ENCODE peak calls at places on chromosomes 11 and 22, in five cellular contexts. One of them, this sample, is unnamed.

GRCh38 chr11:35232961-35233360 is 94.0 kb downstream of the CD44 start:
- DNase-seq in IMR-90: peak
- DNase-seq in stimulated activated CD4-positive, alpha-beta T cell treated with anti-CD3 and anti-CD28 coated beads, Interleukin-1b, Interleukin-23, amount 100 ng/mL, for 24 hours: no peak
- DNase-seq in SK-N-DZ: no peak
- DNase-seq in H1: no peak
- DNase-seq in this sample: no peak

GRCh38 chr11:62680825-62681240 is 2.0 kb upstream of the UBXN1 start:
- DNase-seq in H1: no peak
- DNase-seq in IMR-90: peak
- DNase-seq in stimulated activated CD4-positive, alpha-beta T cell treated with anti-CD3 and anti-CD28 coated beads, Interleukin-1b, Interleukin-23, amount 100 ng/mL, for 24 hours: no peak
- DNase-seq in SK-N-DZ: peak
- DNase-seq in this sample: peak

GRCh38 chr11:68927280-68928107 is 23.8 kb downstream of the IGHMBP2 start:
- DNase-seq in H1: no peak
- DNase-seq in stimulated activated CD4-positive, alpha-beta T cell treated with anti-CD3 and anti-CD28 coated beads, Interleukin-1b, Interleukin-23, amount 100 ng/mL, for 24 hours: no peak
- DNase-seq in SK-N-DZ: no peak
- DNase-seq in IMR-90: peak
- DNase-seq in this sample: no peak

GRCh38 chr22:47064416-47064815 is 302.0 kb downstream of the TBC1D22A start:
- DNase-seq in H1: no peak
- DNase-seq in IMR-90: no peak
- DNase-seq in SK-N-DZ: no peak
- DNase-seq in stimulated activated CD4-positive, alpha-beta T cell treated with anti-CD3 and anti-CD28 coated beads, Interleukin-1b, Interleukin-23, amount 100 ng/mL, for 24 hours: no peak
- DNase-seq in this sample: no peak

GRCh38 chr11:20235164-20235563 is 74.9 kb upstream of the DBX1 start:
- DNase-seq in IMR-90: no peak
- DNase-seq in stimulated activated CD4-positive, alpha-beta T cell treated with anti-CD3 and anti-CD28 coated beads, Interleukin-1b, Interleukin-23, amount 100 ng/mL, for 24 hours: no peak
- DNase-seq in SK-N-DZ: no peak
- DNase-seq in H1: no peak
- DNase-seq in this sample: no peak

GRCh38 chr11:20134991-20135736 is 25.1 kb downstream of the DBX1 start:
- DNase-seq in H1: no peak
- DNase-seq in stimulated activated CD4-positive, alpha-beta T cell treated with anti-CD3 and anti-CD28 coated beads, Interleukin-1b, Interleukin-23, amount 100 ng/mL, for 24 hours: no peak
- DNase-seq in SK-N-DZ: no peak
- DNase-seq in IMR-90: no peak
- DNase-seq in this sample: no peak

GRCh38 chr11:46203746-46204145 is 73.7 kb upstream of the CREB3L1 start:
- DNase-seq in H1: no peak
- DNase-seq in stimulated activated CD4-positive, alpha-beta T cell treated with anti-CD3 and anti-CD28 coated beads, Interleukin-1b, Interleukin-23, amount 100 ng/mL, for 24 hours: no peak
- DNase-seq in SK-N-DZ: no peak
- DNase-seq in IMR-90: no peak
- DNase-seq in this sample: no peak

GRCh38 chr11:123481647-123482046 is 51.6 kb downstream of the GRAMD1B start:
- DNase-seq in SK-N-DZ: no peak
- DNase-seq in IMR-90: no peak
- DNase-seq in H1: no peak
- DNase-seq in stimulated activated CD4-positive, alpha-beta T cell treated with anti-CD3 and anti-CD28 coated beads, Interleukin-1b, Interleukin-23, amount 100 ng/mL, for 24 hours: no peak
- DNase-seq in this sample: no peak

GRCh38 chr11:27720277-27720830 is 20.1 kb upstream of the BDNF start:
- DNase-seq in IMR-90: peak
- DNase-seq in SK-N-DZ: peak
- DNase-seq in stimulated activated CD4-positive, alpha-beta T cell treated with anti-CD3 and anti-CD28 coated beads, Interleukin-1b, Interleukin-23, amount 100 ng/mL, for 24 hours: no peak
- DNase-seq in H1: peak
- DNase-seq in this sample: no peak

GRCh38 chr11:19714387-19715363 is 2.0 kb downstream of the NAV2 start:
- DNase-seq in SK-N-DZ: peak
- DNase-seq in IMR-90: peak
- DNase-seq in stimulated activated CD4-positive, alpha-beta T cell treated with anti-CD3 and anti-CD28 coated beads, Interleukin-1b, Interleukin-23, amount 100 ng/mL, for 24 hours: no peak
- DNase-seq in H1: peak
- DNase-seq in this sample: peak

GRCh38 chr11:33622231-33622630 is 78.4 kb downstream of the C11orf91 start:
- DNase-seq in IMR-90: peak
- DNase-seq in stimulated activated CD4-positive, alpha-beta T cell treated with anti-CD3 and anti-CD28 coated beads, Interleukin-1b, Interleukin-23, amount 100 ng/mL, for 24 hours: no peak
- DNase-seq in SK-N-DZ: no peak
- DNase-seq in H1: no peak
- DNase-seq in this sample: no peak

GRCh38 chr11:10294289-10294953 is 402 bp upstream of the SBF2 start:
- DNase-seq in SK-N-DZ: peak
- DNase-seq in stimulated activated CD4-positive, alpha-beta T cell treated with anti-CD3 and anti-CD28 coated beads, Interleukin-1b, Interleukin-23, amount 100 ng/mL, for 24 hours: no peak
- DNase-seq in IMR-90: peak
- DNase-seq in H1: peak
- DNase-seq in this sample: peak

GRCh38 chr11:95922536-95923440 is 1.1 kb downstream of the MTMR2 start:
- DNase-seq in IMR-90: no peak
- DNase-seq in SK-N-DZ: no peak
- DNase-seq in stimulated activated CD4-positive, alpha-beta T cell treated with anti-CD3 and anti-CD28 coated beads, Interleukin-1b, Interleukin-23, amount 100 ng/mL, for 24 hours: no peak
- DNase-seq in H1: no peak
- DNase-seq in this sample: no peak

GRCh38 chr11:117679464-117679863 is 117.6 kb downstream of the DSCAML1 start:
- DNase-seq in H1: no peak
- DNase-seq in SK-N-DZ: no peak
- DNase-seq in IMR-90: no peak
- DNase-seq in stimulated activated CD4-positive, alpha-beta T cell treated with anti-CD3 and anti-CD28 coated beads, Interleukin-1b, Interleukin-23, amount 100 ng/mL, for 24 hours: no peak
- DNase-seq in this sample: no peak

This sample was measured in SW 1271.